ENCODE peak calls at places on chromosomes 4 and X, in six cellular contexts. Z is right lobe of liver, N is heart left ventricle, D is heart right ventricle, Q is progenitor cell of endocrine pancreas, U is tibial artery. J is an unnamed sample.

GRCh38 chrX:43750248-43750676 is 94.2 kb downstream of the MAOA start:
- DNase-seq in Z (no peak), N (no peak), D (no peak), Q (no peak), U (peak), J (peak)

GRCh38 chr4:188822698-188823097 is 683.5 kb downstream of the TRIML1 start:
- DNase-seq in Z (no peak), N (no peak), D (no peak), Q (no peak), U (no peak), J (no peak)

GRCh38 chrX:2878563-2878962 is 49.8 kb downstream of the GYG2 start:
- DNase-seq in Z (no peak), N (no peak), D (no peak), Q (no peak), U (no peak), J (no peak)

GRCh38 chrX:75156537-75156945 is 458 bp upstream of the ABCB7 start:
- DNase-seq in Z (no peak), N (no peak), D (no peak), Q (no peak), U (no peak), J (no peak)

GRCh38 chr4:150145950-150146340 is 67.7 kb downstream of the DCLK2 start:
- DNase-seq in Z (no peak), N (no peak), D (no peak), Q (no peak), U (no peak), J (no peak)

GRCh38 chrX:132401935-132402334 is 86.9 kb downstream of the MBNL3 start:
- DNase-seq in Z (no peak), N (no peak), D (no peak), Q (no peak), U (no peak), J (no peak)

GRCh38 chr4:74105656-74106275 is 6.8 kb upstream of the CXCL2 start:
- DNase-seq in Z (peak), N (no peak), D (peak), Q (no peak), U (no peak), J (no peak)

GRCh38 chr4:153643406-153644016 is 40.6 kb upstream of the TLR2 start:
- DNase-seq in Z (no peak), N (no peak), D (no peak), Q (no peak), U (no peak), J (no peak)

GRCh38 chr4:84503495-84504437 is 4.7 kb upstream of the NKX6-1 start:
- DNase-seq in Z (no peak), N (no peak), D (no peak), Q (no peak), U (no peak), J (no peak)

GRCh38 chr4:163193717-163194116 is 27.0 kb upstream of the NAF1 start:
- DNase-seq in Z (no peak), N (no peak), D (no peak), Q (no peak), U (no peak), J (no peak)

GRCh38 chr4:152946460-152946859 is 10.3 kb downstream of the FHDC1 start:
- DNase-seq in Z (no peak), N (no peak), D (no peak), Q (no peak), U (no peak), J (no peak)

GRCh38 chrX:152817082-152817744 is 13.3 kb downstream of the CETN2 start:
- DNase-seq in Z (no peak), N (no peak), D (no peak), Q (no peak), U (no peak), J (no peak)

GRCh38 chr4:151417766-151418376 is 8.9 kb downstream of the FHIP1A start:
- DNase-seq in Z (no peak), N (no peak), D (no peak), Q (no peak), U (no peak), J (no peak)

GRCh38 chrX:12447448-12448154 is 309.3 kb downstream of the FRMPD4 start:
- DNase-seq in Z (no peak), N (no peak), D (no peak), Q (no peak), U (no peak), J (peak)

GRCh38 chr4:186724861-186725419 is 1.3 kb upstream of the FAT1 start:
- DNase-seq in Z (no peak), N (no peak), D (no peak), Q (no peak), U (no peak), J (no peak)

GRCh38 chrX:69029696-69030245 is 135.5 kb downstream of the PJA1 start:
- DNase-seq in Z (no peak), N (no peak), D (no peak), Q (no peak), U (no peak), J (no peak)

GRCh38 chr4:1760521-1761001 is 32.5 kb upstream of the FGFR3 start:
- DNase-seq in Z (no peak), N (no peak), D (no peak), Q (no peak), U (no peak), J (no peak)

GRCh38 chr4:186932631-186933150 is 209.0 kb upstream of the FAT1 start:
- DNase-seq in Z (no peak), N (no peak), D (no peak), Q (no peak), U (no peak), J (no peak)

GRCh38 chr4:121514443-121514842 is 133.6 kb upstream of the QRFPR start:
- DNase-seq in Z (no peak), N (peak), D (no peak), Q (no peak), U (no peak), J (no peak)

GRCh38 chrX:20521245-20521644 is 254.5 kb upstream of the RPS6KA3 start:
- DNase-seq in Z (no peak), N (no peak), D (no peak), Q (no peak), U (no peak), J (no peak)

DNA sequence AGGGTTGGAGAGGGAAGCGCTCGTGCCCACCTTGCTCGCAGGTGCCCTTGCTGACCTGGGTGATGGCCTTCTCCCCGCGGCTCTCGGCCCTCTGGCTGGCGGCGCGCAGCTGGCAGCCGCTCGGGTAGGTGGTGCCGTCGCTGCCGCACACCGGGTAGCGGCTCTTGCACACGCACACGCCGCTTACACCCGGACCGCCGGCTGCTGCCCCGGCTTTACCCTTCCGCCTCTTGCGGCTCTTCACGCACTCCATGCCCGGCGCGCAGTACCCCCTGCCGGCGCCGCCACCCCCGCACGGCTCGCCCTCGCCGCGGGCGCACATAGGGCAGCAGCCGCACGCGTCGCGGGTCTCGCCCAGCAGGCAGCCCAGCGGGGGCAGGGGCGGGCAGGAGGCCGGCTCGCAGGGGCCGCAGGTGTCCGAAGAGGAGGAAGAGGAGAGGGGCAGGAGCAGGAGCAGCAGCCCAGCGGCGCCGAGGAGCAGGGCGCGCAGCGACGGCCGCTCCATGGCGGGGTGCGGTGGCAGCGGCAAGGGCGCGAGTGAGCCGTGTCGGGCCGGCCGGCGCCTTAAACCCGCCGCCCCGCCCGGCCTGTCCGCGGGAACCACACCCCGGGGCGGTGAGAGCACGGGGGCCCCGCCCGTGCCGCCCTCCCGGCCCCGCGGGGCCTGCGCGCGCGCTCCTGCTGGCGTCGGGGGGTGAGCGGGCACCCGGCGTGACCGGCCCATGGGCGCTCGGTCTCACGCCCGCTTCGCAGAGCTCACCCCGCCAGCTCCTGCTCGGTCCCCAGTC is at the start of gene IGFBP7:
- DNase-seq in Z (peak), N (peak), D (peak), Q (peak), U (peak), J (no peak)
- TF ChIP-seq CTCF in Z (no peak), N (no peak), D (no peak), Q (peak), U (no peak), J (no peak)

DNA sequence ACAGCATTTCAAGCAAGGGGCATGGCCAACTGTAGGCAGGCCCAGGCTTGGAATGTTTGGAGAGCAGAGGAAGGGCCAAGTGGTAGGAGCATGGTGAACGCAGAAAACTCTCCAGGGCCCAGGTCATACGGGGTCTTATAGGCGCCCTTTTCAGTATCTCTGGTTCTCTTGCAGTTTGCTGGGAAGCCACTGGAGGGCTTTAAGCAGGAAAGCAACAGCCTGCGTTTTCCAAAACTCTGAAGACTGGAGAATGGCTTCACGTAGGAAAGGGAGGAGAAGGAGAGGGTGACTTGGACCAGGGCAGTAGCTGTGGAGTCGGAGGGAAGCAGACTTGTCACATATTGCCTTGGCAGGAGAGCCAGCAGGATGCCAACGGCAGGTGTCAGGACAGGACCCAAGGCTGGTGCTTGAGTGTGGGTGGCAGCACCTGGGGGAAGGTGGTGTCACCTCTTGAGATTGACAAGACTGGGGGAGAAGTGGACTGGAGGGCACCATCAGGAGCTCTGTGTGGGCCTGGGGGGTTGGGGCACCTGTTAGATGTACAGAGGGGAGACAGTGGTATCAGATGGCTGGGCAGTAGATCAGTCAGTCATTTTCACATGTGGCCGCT is 21.9 kb downstream of the TKTL1 start:
- DNase-seq in Z (peak), N (no peak), D (no peak), Q (no peak), U (no peak), J (no peak)
- TF ChIP-seq CTCF in Z (peak), N (peak), D (peak), Q (peak), U (no peak), J (peak)

DNA sequence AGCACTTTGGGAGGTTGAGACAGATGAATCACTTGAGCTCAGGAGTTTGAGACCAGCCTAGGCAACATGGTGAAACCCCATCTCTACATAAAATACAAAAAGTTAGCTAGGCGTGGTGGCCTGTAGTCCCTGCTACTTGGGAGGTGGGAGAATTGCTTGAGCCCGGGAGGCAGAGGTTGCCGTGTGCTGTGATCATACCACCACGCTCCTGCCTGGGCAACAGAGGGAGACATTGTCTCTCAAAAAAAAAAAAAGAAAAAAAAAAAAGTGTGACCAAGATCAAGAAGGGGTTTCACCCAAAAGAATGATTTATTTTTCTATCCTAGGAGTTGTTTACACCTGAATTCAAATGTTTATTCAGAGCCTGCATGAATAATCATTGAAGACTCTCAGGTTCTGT is 572.4 kb upstream of the GALNT7 start:
- DNase-seq in Z (no peak), N (no peak), D (no peak), Q (no peak), U (no peak), J (no peak)
- TF ChIP-seq CTCF in Z (no peak), N (no peak), D (no peak), Q (no peak), U (no peak), J (no peak)

GRCh38 chrX:117744958-117745357 is 371.7 kb downstream of the KLHL13 start:
- DNase-seq in Z (no peak), N (no peak), D (no peak), Q (no peak), U (no peak), J (no peak)

GRCh38 chrX:117743469-117744251 is 372.9 kb downstream of the KLHL13 start:
- DNase-seq in Z (no peak), N (no peak), D (no peak), Q (no peak), U (no peak), J (no peak)
- TF ChIP-seq CTCF in Z (peak), N (no peak), D (peak), Q (peak), U (no peak), J (peak)

DNA sequence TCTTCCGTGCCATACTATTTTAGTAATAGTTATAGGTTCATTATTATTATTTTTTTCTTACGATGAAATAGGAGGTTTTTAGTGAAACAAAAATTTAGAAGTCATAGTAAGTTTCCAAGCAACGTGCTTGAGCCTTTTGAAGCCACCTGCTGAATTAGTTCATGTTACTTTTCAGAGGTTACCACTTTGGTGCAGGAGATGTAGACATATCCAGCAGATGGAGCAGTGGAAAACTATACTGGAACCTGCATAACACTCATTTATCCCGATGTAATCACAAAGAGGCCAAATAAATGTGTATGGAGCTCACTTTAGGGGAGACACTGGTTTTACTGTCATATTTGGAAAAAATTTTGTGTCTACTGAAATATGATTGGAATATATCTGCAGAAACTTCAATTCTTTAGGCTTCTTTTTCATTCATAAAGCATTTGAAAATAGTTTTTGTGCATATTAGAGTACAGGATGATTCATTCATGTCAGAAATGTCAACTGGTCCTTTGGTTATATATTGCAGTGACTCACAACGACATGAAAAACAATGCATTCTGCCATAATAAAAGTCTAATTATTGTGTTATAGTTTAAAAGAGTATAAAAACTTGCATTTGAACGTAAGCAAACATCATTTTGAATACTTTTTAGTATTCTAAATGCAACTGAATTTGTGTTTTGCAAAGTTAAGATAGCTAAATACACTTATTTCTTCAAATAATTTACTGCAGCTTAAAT is 2182.9 kb upstream of the TENM3 start:
- DNase-seq in Z (no peak), N (no peak), D (no peak), Q (no peak), U (no peak), J (no peak)
- TF ChIP-seq CTCF in Z (no peak), N (no peak), D (no peak), Q (peak), U (no peak), J (peak)

DNA sequence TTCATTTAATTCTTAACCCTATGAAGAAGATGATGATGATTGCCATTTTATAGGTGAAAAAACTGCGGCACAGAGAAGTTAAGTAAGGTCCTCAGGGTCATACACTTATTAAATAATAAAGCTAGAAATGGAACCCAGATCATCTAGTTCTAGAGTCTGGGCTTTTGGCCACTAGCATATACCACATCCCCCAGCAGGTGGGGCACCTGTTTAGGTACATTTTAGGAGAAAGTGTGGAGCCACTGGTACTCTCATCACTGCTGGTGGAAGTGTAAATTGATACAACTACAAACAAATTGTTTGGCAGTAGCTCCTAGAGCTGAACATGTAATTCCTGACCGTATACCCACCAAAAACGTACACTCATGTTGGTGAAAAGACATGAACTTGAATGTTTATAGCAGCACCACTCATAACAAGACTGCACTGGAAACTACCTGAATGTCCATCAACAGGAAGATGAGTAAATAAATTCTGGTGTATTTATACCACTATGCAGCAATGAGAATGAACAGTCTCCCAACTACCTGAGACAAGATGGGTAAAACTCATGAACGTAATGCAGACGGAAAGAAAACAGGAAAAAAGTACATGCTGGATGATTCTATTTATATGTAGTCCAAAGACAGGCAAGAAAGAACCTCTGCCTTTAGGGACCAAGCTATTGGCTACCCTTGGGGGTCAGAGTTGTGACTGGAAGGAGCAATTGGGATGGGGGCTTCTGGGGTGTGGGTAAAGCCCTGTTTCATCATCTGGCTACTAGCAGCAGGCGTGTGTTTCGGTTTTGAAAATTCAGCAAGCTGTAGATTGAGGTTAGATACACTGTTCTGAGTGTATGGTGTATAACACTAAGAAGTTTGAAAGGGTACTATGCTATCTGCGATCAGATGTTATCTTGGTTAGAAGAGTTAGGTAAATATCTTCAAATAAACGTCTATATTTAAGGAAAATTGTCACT is 72.3 kb upstream of the ADGRG2 start:
- DNase-seq in Z (no peak), N (no peak), D (no peak), Q (no peak), U (no peak), J (no peak)
- TF ChIP-seq CTCF in Z (peak), N (no peak), D (no peak), Q (no peak), U (no peak), J (no peak)

GRCh38 chr4:38760915-38761314 is 21.9 kb downstream of the TLR10 start:
- DNase-seq in Z (no peak), N (no peak), D (no peak), Q (no peak), U (no peak), J (no peak)

GRCh38 chr4:38759077-38759789 is 23.6 kb downstream of the TLR10 start:
- DNase-seq in Z (no peak), N (no peak), D (peak), Q (peak), U (peak), J (no peak)

GRCh38 chr4:38759790-38760122 is 23.0 kb downstream of the TLR10 start:
- DNase-seq in Z (no peak), N (no peak), D (no peak), Q (no peak), U (no peak), J (no peak)

GRCh38 chr4:38762560-38762959 is 20.2 kb downstream of the TLR10 start:
- DNase-seq in Z (no peak), N (no peak), D (no peak), Q (no peak), U (no peak), J (no peak)

DNA sequence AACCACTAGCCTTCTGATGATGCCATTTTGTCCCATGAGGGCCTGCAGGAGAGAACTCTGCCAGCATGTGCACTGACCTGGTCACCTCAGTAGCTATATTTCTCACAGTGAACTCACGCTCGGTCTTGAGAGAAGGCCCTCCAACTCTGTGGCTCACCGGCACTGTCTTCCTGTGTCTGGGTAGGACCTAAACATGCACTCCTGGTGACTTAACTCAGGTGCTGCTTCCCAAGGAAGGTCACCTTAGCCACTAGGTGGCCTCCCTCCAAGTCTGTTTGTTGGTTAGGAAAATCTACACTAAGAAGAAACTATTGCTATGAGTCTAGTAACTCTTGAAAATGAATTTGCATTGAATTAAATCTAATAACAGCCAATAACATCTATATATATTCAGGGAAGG is 24.8 kb downstream of the TLR10 start:
- DNase-seq in Z (no peak), N (no peak), D (no peak), Q (no peak), U (no peak), J (no peak)
- TF ChIP-seq CTCF in Z (peak), N (no peak), D (no peak), Q (peak), U (no peak), J (no peak)

GRCh38 chr4:38169524-38169923 is 209.3 kb downstream of the PTTG2 start:
- DNase-seq in Z (no peak), N (no peak), D (no peak), Q (no peak), U (no peak), J (no peak)
- TF ChIP-seq CTCF in Z (peak), N (no peak), D (no peak), Q (no peak), U (no peak), J (no peak)

GRCh38 chr4:88817740-88818139 is 120.1 kb upstream of the NAP1L5 start:
- DNase-seq in Z (no peak), N (no peak), D (no peak), Q (no peak), U (no peak), J (no peak)

GRCh38 chr4:88812420-88812819 is 114.8 kb upstream of the NAP1L5 start:
- DNase-seq in Z (no peak), N (no peak), D (no peak), Q (no peak), U (no peak), J (no peak)

GRCh38 chr4:88812976-88813375 is 115.3 kb upstream of the NAP1L5 start:
- DNase-seq in Z (no peak), N (no peak), D (no peak), Q (no peak), U (no peak), J (no peak)

GRCh38 chr4:88811904-88812303 is 114.3 kb upstream of the NAP1L5 start:
- DNase-seq in Z (no peak), N (no peak), D (no peak), Q (no peak), U (no peak), J (no peak)

GRCh38 chr4:88814043-88814617 is 116.5 kb upstream of the NAP1L5 start:
- DNase-seq in Z (no peak), N (no peak), D (no peak), Q (no peak), U (no peak), J (no peak)
- TF ChIP-seq CTCF in Z (peak), N (no peak), D (no peak), Q (peak), U (no peak), J (no peak)

J was measured in AG09319.